ENCODE peak calls at places on chromosomes 16 and 17, in nine cellular contexts. L, S, H, R, C, A, W, K and I are unnamed samples.

GRCh38 chr17:75394332-75394918 is 11.1 kb downstream of the GRB2 start:
- DNase-seq in L (no peak), S (no peak), H (no peak), R (no peak), C (no peak), A (no peak), W (no peak), K (no peak), I (no peak)

GRCh38 chr17:63446218-63446980 is at the start of gene CYB561:
- DNase-seq in L (peak), S (peak), H (peak), R (no peak), C (peak), A (peak), W (peak), K (peak), I (peak)

GRCh38 chr16:1746693-1747195 is 24.6 kb downstream of the NME3 start:
- DNase-seq in L (peak), S (no peak), H (no peak), R (no peak), C (no peak), A (no peak), W (no peak), K (peak), I (no peak)

GRCh38 chr16:86530251-86531192 is 20.2 kb downstream of the FOXF1 start:
- DNase-seq in L (no peak), S (no peak), H (no peak), R (no peak), C (no peak), A (no peak), W (no peak), K (no peak), I (no peak)

GRCh38 chr16:88356124-88356726 is 26.5 kb upstream of the ZNF469 start:
- DNase-seq in L (no peak), S (no peak), H (no peak), R (no peak), C (no peak), A (no peak), W (no peak), K (no peak), I (no peak)

GRCh38 chr16:80350066-80350465 is 190.7 kb upstream of the DYNLRB2 start:
- DNase-seq in L (no peak), S (no peak), H (no peak), R (no peak), C (no peak), A (no peak), W (no peak), K (no peak), I (no peak)

GRCh38 chr17:6536053-6536452 is 20.3 kb downstream of the PITPNM3 start:
- DNase-seq in L (no peak), S (no peak), H (no peak), R (no peak), C (no peak), A (no peak), W (no peak), K (no peak), I (no peak)

GRCh38 chr17:56319531-56319930 is 166.3 kb downstream of the ANKFN1 start:
- DNase-seq in L (peak), S (peak), H (peak), R (peak), C (no peak), A (no peak), W (no peak), K (no peak), I (no peak)

GRCh38 chr16:4390266-4391260 is 18.9 kb downstream of the VASN start:
- DNase-seq in L (no peak), S (no peak), H (no peak), R (no peak), C (peak), A (no peak), W (no peak), K (no peak), I (no peak)

GRCh38 chr16:12336158-12336557 is 359.6 kb downstream of the SNX29 start:
- DNase-seq in L (no peak), S (no peak), H (no peak), R (no peak), C (no peak), A (no peak), W (no peak), K (no peak), I (no peak)

GRCh38 chr17:42135664-42136653 is 13.4 kb downstream of the HSPB9 start:
- DNase-seq in L (peak), S (peak), H (no peak), R (peak), C (peak), A (peak), W (no peak), K (peak), I (no peak)

GRCh38 chr16:17364319-17365210 is 106.2 kb downstream of the XYLT1 start:
- DNase-seq in L (peak), S (peak), H (peak), R (no peak), C (no peak), A (no peak), W (peak), K (no peak), I (peak)

GRCh38 chr16:68893710-68894705 is 50.7 kb downstream of the TANGO6 start:
- DNase-seq in L (peak), S (peak), H (no peak), R (peak), C (peak), A (no peak), W (no peak), K (peak), I (no peak)